ENCODE peak calls at places on chromosomes 7 and 10, in four cellular contexts. B is HCT116, Q is A549, G is K562. M is an unnamed sample.

GRCh38 chr7:140421521-140421920 is 17.7 kb downstream of the RAB19 start:
- DNase-seq in B (no peak), Q (no peak), G (no peak), M (no peak)

GRCh38 chr10:52172581-52172980 is 141.5 kb upstream of the DKK1 start:
- DNase-seq in B (no peak), Q (no peak), G (no peak), M (no peak)

GRCh38 chr10:84600947-84601346 is 272.6 kb downstream of the CCSER2 start:
- DNase-seq in B (no peak), Q (no peak), G (no peak), M (no peak)

GRCh38 chr10:59631882-59632281 is 77.8 kb downstream of the SLC16A9 start:
- DNase-seq in B (no peak), Q (no peak), G (no peak), M (no peak)

GRCh38 chr7:100573691-100574361 is at the start of gene SAP25:
- DNase-seq in B (no peak), Q (no peak), G (no peak), M (no peak)

GRCh38 chr7:156222151-156222550 is 409.9 kb upstream of the SHH start:
- DNase-seq in B (no peak), Q (no peak), G (no peak), M (no peak)

GRCh38 chr7:77651544-77652162 is 44.6 kb upstream of the RSBN1L start:
- DNase-seq in B (peak; percentile 13), Q (peak; percentile 43), G (peak; percentile 57), M (no peak)

GRCh38 chr10:85925201-85925750 is 441.3 kb downstream of the GRID1 start:
- DNase-seq in B (no peak), Q (no peak), G (no peak), M (no peak)

GRCh38 chr7:55405856-55406541 is 40.9 kb downstream of the LANCL2 start:
- DNase-seq in B (no peak), Q (no peak), G (no peak), M (no peak)

GRCh38 chr10:5760462-5760861 is 52.8 kb downstream of the GDI2 start:
- DNase-seq in B (no peak), Q (no peak), G (no peak), M (no peak)

GRCh38 chr10:52883996-52884871 is 111.7 kb upstream of the MBL2 start:
- DNase-seq in B (peak; percentile 23), Q (peak; percentile 40), G (peak; percentile 37), M (peak; percentile 17)

GRCh38 chr10:101615760-101616116 is 27.6 kb downstream of the DPCD start:
- DNase-seq in B (no peak), Q (no peak), G (no peak), M (no peak)

GRCh38 chr10:34183397-34183796 is 631.7 kb downstream of the PARD3 start:
- DNase-seq in B (no peak), Q (no peak), G (no peak), M (no peak)

GRCh38 chr10:127044191-127044590 is 139.0 kb downstream of the DOCK1 start:
- DNase-seq in B (no peak), Q (no peak), G (no peak), M (no peak)

GRCh38 chr7:106640368-106641141 is 20.4 kb downstream of the CCDC71L start:
- DNase-seq in B (no peak), Q (no peak), G (no peak), M (no peak)

GRCh38 chr10:68224810-68225209 is 7.1 kb downstream of the ATOH7 start:
- DNase-seq in B (no peak), Q (no peak), G (no peak), M (no peak)

GRCh38 chr10:116737582-116738358 is 4.6 kb downstream of the HSPA12A start:
- DNase-seq in B (no peak), Q (peak; percentile 36), G (no peak), M (no peak)

GRCh38 chr7:3650844-3651243 is 349.8 kb downstream of the SDK1 start:
- DNase-seq in B (no peak), Q (no peak), G (no peak), M (no peak)

GRCh38 chr10:129564923-129565322 is 97.9 kb downstream of the MGMT start:
- DNase-seq in B (no peak), Q (no peak), G (no peak), M (no peak)

GRCh38 chr10:50501478-50501877 is 122.3 kb downstream of the SGMS1 start:
- DNase-seq in B (no peak), Q (no peak), G (peak; percentile 27), M (peak; percentile 23)

GRCh38 chr10:23516530-23516929 is 77.7 kb downstream of the OTUD1 start:
- DNase-seq in B (no peak), Q (no peak), G (no peak), M (no peak)

GRCh38 chr7:118195837-118196474 is 12.0 kb downstream of the LSM8 start:
- DNase-seq in B (peak; percentile 64), Q (peak; percentile 21), G (peak; percentile 56), M (no peak)

GRCh38 chr10:132708936-132709335 is 77.0 kb downstream of the NKX6-2 start:
- DNase-seq in B (no peak), Q (no peak), G (no peak), M (no peak)

GRCh38 chr7:98617051-98617959 is at the start of gene NPTX2:
- DNase-seq in B (no peak), Q (no peak), G (no peak), M (no peak)

GRCh38 chr7:30630986-30631385 is 36.3 kb downstream of the GARS1 start:
- DNase-seq in B (no peak), Q (no peak), G (no peak), M (no peak)

GRCh38 chr7:86784765-86785164 is 141.1 kb downstream of the GRM3 start:
- DNase-seq in B (no peak), Q (no peak), G (no peak), M (no peak)

GRCh38 chr7:80037689-80038088 is 96.9 kb upstream of the GNAI1 start:
- DNase-seq in B (no peak), Q (no peak), G (no peak), M (no peak)

GRCh38 chr7:50791921-50792341 is 9.2 kb upstream of the GRB10 start:
- DNase-seq in B (no peak), Q (no peak), G (peak; percentile 19), M (peak; percentile 55)

GRCh38 chr7:132437730-132438129 is 138.5 kb downstream of the PLXNA4 start:
- DNase-seq in B (no peak), Q (no peak), G (no peak), M (no peak)

GRCh38 chr10:62050941-62051433 is 149.5 kb downstream of the ARID5B start:
- DNase-seq in B (peak; percentile 32), Q (peak; percentile 66), G (peak; percentile 29), M (peak; percentile 66)
- TF ChIP-seq POLR2A in B (no peak), Q (no peak), G (no peak), M (no peak)

GRCh38 chr7:43586251-43586900 is 3.5 kb downstream of the STK17A start:
- DNase-seq in B (no peak), Q (no peak), G (no peak), M (no peak)

GRCh38 chr7:43582503-43583423 is at the start of gene STK17A:
- DNase-seq in B (peak; percentile 83), Q (peak; percentile 75), G (peak; percentile 96), M (peak; percentile 94)

GRCh38 chr7:43585521-43585920 is 2.6 kb downstream of the STK17A start:
- DNase-seq in B (no peak), Q (no peak), G (no peak), M (no peak)

GRCh38 chr7:43583424-43584199 is 704 bp downstream of the STK17A start:
- DNase-seq in B (no peak), Q (no peak), G (peak; percentile 50), M (peak; percentile 56)

DNA sequence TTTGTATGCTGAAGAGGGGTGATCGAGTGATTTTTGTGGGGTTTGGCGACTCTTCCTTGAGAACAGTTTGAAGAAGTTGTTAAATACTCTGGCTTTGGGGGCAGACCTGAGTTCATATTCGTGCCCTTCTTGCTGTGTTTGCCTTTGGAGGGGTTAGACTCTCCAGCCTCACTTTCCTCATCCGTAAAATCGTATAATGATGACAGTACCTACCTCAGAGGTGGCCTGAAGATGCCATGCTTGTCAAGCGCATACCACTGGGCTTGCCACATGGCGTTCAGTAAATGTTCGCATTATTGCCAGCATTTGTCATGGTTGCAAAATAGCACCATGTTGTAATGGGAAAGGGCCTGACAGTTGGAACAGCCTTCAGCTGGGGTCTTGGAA is 1.3 kb downstream of the STK17A start:
- DNase-seq in B (no peak), Q (no peak), G (no peak), M (no peak)
- TF ChIP-seq POLR2A in B (no peak), Q (no peak), G (no peak), M (no peak)

GRCh38 chr7:2082357-2083038 is 150.2 kb downstream of the MAD1L1 start:
- DNase-seq in B (no peak), Q (no peak), G (no peak), M (no peak)
- TF ChIP-seq POLR2A in B (no peak), Q (no peak), G (no peak), M (no peak)

DNA sequence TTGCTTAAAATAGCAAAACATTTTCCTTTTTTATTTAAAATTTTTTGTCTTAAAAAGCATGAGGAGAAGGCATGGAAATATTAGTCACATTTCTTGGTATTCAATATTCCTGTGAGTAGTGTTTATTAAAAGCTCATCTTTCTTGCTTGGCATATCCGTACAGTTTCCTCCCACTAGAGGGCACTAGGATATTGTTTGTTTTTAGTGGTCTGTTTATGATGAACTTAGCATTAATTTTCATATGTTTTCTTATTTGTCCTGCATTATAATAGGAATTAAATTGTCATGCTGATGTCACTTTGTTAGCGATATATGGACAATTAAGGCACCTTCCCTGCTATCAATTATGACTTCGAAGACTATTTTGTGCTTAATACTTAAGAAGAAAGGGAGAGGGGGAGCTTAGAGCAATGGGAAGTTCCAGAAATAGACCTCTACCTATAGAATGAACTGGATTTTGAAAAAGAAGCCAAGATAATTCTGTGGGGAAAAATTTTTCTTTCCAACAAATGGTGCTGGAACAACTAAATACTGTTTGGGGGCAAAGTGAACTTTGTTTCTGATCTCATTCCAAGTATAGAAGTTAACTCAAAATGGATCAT is 91.0 kb upstream of the STRIP2 start:
- DNase-seq in B (peak; percentile 37), Q (peak; percentile 36), G (peak; percentile 62), M (peak; percentile 17)
- TF ChIP-seq POLR2A in B (no peak), Q (no peak), G (no peak), M (no peak)

DNA sequence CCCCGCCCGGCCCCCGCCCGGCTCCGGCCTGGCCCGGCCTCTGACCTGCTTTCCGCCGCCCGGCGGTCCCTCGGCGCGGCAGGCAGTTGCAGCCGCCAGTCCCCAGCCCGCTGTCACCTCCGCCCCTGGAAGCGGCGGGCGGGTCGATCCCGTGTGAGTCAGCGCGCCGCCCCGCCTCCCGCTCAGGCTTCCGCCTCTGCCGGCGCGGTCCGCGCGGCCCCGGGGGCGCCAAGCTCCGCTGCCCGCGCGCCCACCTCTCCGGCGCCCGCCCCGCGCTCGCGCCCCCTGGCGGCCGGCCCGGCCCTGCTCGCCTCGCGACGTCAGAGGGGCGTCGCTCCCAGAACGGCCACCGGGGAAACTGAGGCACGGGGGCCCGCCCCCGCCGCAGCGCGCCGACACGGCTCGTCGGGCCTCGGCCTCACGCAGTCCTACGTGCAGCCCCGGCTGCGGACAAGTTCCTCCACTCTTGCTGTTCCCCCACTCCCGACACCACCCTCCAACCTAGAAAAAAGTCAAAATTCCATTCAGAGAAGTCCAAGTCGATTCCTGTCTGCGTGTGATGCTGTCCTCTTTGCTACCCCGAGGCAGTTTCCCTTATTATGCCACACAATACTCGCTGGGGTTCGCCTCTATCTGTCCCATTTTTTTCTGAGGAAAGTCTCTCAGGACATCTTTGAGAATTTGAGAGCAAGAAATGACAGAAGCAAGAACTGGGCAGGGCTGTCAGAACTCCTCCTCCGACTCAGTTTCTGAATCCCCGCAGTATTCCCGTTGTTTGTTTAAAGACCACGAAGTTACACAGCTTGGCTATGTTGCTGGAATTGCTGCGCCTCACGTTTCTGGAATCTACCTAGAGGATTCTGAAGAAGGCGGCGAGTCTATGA is at the start of gene DNMBP:
- DNase-seq in B (peak; percentile 63), Q (peak; percentile 91), G (peak; percentile 92), M (peak; percentile 89)
- TF ChIP-seq POLR2A in B (no peak), Q (peak; percentile 37), G (no peak), M (peak; percentile 89)

GRCh38 chr10:95561200-95562177 is at the start of gene SORBS1:
- DNase-seq in B (peak; percentile 86), Q (peak; percentile 97), G (peak; percentile 94), M (peak; percentile 100)
- TF ChIP-seq POLR2A in B (peak; percentile 33), Q (peak; percentile 44), G (peak; percentile 53), M (peak; percentile 69)

M was measured in H54.